ENCODE peak calls at places on chromosomes 16 and 17, in six cellular contexts. R, C, S, T, H and L are unnamed samples.
A peak's percentile ranks its signal among the peaks of the same experiment; 100 is the strongest.

GRCh38 chr17:78268960-78269892 is 37.8 kb downstream of the TMEM235 start:
- DNase-seq in R (no peak), C (no peak), S (no peak), T (no peak), H (no peak), L (no peak)

GRCh38 chr16:8798174-8798527 is 512 bp downstream of the PMM2 start:
- DNase-seq in R (peak; percentile 26), C (no peak), S (no peak), T (peak; percentile 38), H (peak; percentile 40), L (peak; percentile 39)

GRCh38 chr17:6244253-6244652 is 174.1 kb downstream of the WSCD1 start:
- DNase-seq in R (no peak), C (no peak), S (no peak), T (no peak), H (no peak), L (no peak)

GRCh38 chr17:81239714-81240555 is 817 bp downstream of the NDUFAF8 start:
- DNase-seq in R (peak; percentile 43), C (no peak), S (no peak), T (peak; percentile 57), H (peak; percentile 28), L (peak; percentile 64)

GRCh38 chr17:49197346-49197998 is 12.9 kb downstream of the GNGT2 start:
- DNase-seq in R (no peak), C (no peak), S (no peak), T (no peak), H (peak; percentile 15), L (peak; percentile 8)

GRCh38 chr17:36147601-36148000 is 28.8 kb downstream of the TBC1D3B start:
- DNase-seq in R (no peak), C (no peak), S (no peak), T (no peak), H (no peak), L (no peak)

GRCh38 chr16:88314991-88315542 is 67.7 kb upstream of the ZNF469 start:
- DNase-seq in R (no peak), C (no peak), S (no peak), T (no peak), H (no peak), L (no peak)

GRCh38 chr16:75311383-75311938 is 60.0 kb upstream of the BCAR1 start:
- DNase-seq in R (no peak), C (no peak), S (no peak), T (no peak), H (no peak), L (no peak)

GRCh38 chr16:20114356-20114755 is 40.7 kb upstream of the GPR139 start:
- DNase-seq in R (no peak), C (no peak), S (no peak), T (no peak), H (peak; percentile 84), L (peak; percentile 65)

GRCh38 chr17:73646409-73647305 is 2.4 kb upstream of the SDK2 start:
- DNase-seq in R (no peak), C (no peak), S (no peak), T (no peak), H (no peak), L (no peak)

GRCh38 chr17:72097144-72097543 is 23.7 kb upstream of the SOX9 start:
- DNase-seq in R (no peak), C (no peak), S (no peak), T (no peak), H (peak; percentile 92), L (peak; percentile 89)

GRCh38 chr17:74987909-74988711 is 678 bp downstream of the CDR2L start:
- DNase-seq in R (no peak), C (no peak), S (peak; percentile 71), T (peak; percentile 78), H (peak; percentile 69), L (peak; percentile 73)

GRCh38 chr17:78883533-78884131 is 19.4 kb downstream of the CEP295NL start:
- DNase-seq in R (no peak), C (no peak), S (peak; percentile 93), T (peak; percentile 98), H (peak; percentile 96), L (peak; percentile 80)

GRCh38 chr17:12256380-12256995 is 235.8 kb downstream of the MAP2K4 start:
- DNase-seq in R (no peak), C (no peak), S (peak; percentile 15), T (peak; percentile 53), H (peak; percentile 63), L (peak; percentile 16)

GRCh38 chr16:1771072-1771863 is at the start of gene NME3:
- DNase-seq in R (peak; percentile 63), C (peak; percentile 36), S (no peak), T (peak; percentile 88), H (no peak), L (peak; percentile 38)

GRCh38 chr16:12288537-12289174 is 312.1 kb downstream of the SNX29 start:
- DNase-seq in R (no peak), C (no peak), S (no peak), T (no peak), H (no peak), L (no peak)

GRCh38 chr17:80951121-80952090 is 40.2 kb upstream of the CHMP6 start:
- DNase-seq in R (no peak), C (no peak), S (no peak), T (no peak), H (no peak), L (no peak)

GRCh38 chr17:41666708-41667279 is 21.9 kb upstream of the EIF1 start:
- DNase-seq in R (peak; percentile 89), C (peak; percentile 38), S (no peak), T (peak; percentile 86), H (peak; percentile 69), L (peak; percentile 54)

GRCh38 chr17:75270966-75271232 is at the start of gene MIF4GD:
- DNase-seq in R (no peak), C (no peak), S (no peak), T (no peak), H (no peak), L (no peak)

GRCh38 chr17:75271955-75272847 is 1.2 kb upstream of the MIF4GD start:
- DNase-seq in R (peak; percentile 3), C (no peak), S (no peak), T (no peak), H (peak; percentile 69), L (no peak)

GRCh38 chr17:42288985-42289862 is 926 bp downstream of the STAT5A start:
- DNase-seq in R (peak; percentile 48), C (no peak), S (no peak), T (no peak), H (no peak), L (no peak)

GRCh38 chr17:66400698-66401097 is 98.3 kb downstream of the PRKCA start:
- DNase-seq in R (no peak), C (no peak), S (no peak), T (no peak), H (no peak), L (no peak)

GRCh38 chr16:31248344-31248743 is 11.4 kb upstream of the ITGAM start:
- DNase-seq in R (no peak), C (no peak), S (no peak), T (no peak), H (no peak), L (peak; percentile 92)

GRCh38 chr17:81030726-81031570 is 4.0 kb upstream of the BAIAP2 start:
- DNase-seq in R (no peak), C (no peak), S (no peak), T (no peak), H (no peak), L (no peak)

GRCh38 chr17:38879878-38880727 is 10.2 kb downstream of the LASP1 start:
- DNase-seq in R (no peak), C (no peak), S (no peak), T (peak; percentile 93), H (peak; percentile 92), L (peak; percentile 77)

GRCh38 chr16:82924075-82924854 is 297.5 kb downstream of the CDH13 start:
- DNase-seq in R (no peak), C (no peak), S (no peak), T (no peak), H (peak; percentile 74), L (no peak)